ENCODE peak calls at places on chromosomes 16 and 17, in five cellular contexts. X is ovary, J is A549, Z is stomach, C is breast epithelium. Q is an unnamed sample.

GRCh38 chr16:81623365-81624102 is 155.6 kb upstream of the PLCG2 start:
- DNase-seq in X (no peak), J (peak; percentile 73), Z (peak; percentile 57), C (no peak), Q (no peak)

GRCh38 chr16:8751481-8752311 is 45.7 kb downstream of the TMEM186 start:
- DNase-seq in X (no peak), J (peak; percentile 55), Z (no peak), C (no peak), Q (no peak)

GRCh38 chr16:53446090-53446489 is 11.8 kb downstream of the RBL2 start:
- DNase-seq in X (no peak), J (no peak), Z (no peak), C (no peak), Q (no peak)

GRCh38 chr17:44931376-44931775 is 16.1 kb upstream of the GFAP start:
- DNase-seq in X (no peak), J (no peak), Z (no peak), C (no peak), Q (peak; percentile 38)

GRCh38 chr16:74939688-74940087 is 45.2 kb downstream of the WDR59 start:
- DNase-seq in X (no peak), J (no peak), Z (no peak), C (no peak), Q (no peak)

GRCh38 chr16:66908116-66908515 is 10.6 kb downstream of the CDH16 start:
- DNase-seq in X (no peak), J (no peak), Z (no peak), C (no peak), Q (no peak)

GRCh38 chr17:9839433-9839832 is 13.7 kb downstream of the GLP2R start:
- DNase-seq in X (no peak), J (peak; percentile 58), Z (no peak), C (no peak), Q (no peak)

GRCh38 chr17:77076046-77076882 is 64.5 kb upstream of the SEC14L1 start:
- DNase-seq in X (no peak), J (no peak), Z (no peak), C (no peak), Q (no peak)

GRCh38 chr16:31331141-31331764 is 23.7 kb upstream of the ITGAX start:
- DNase-seq in X (no peak), J (no peak), Z (no peak), C (no peak), Q (no peak)

GRCh38 chr17:32275060-32276042 is 9.7 kb downstream of the RHBDL3 start:
- DNase-seq in X (no peak), J (peak; percentile 89), Z (no peak), C (no peak), Q (peak; percentile 72)

GRCh38 chr16:75281826-75282225 is 30.4 kb upstream of the BCAR1 start:
- DNase-seq in X (no peak), J (no peak), Z (no peak), C (no peak), Q (no peak)

GRCh38 chr16:10949424-10949970 is 5.1 kb downstream of the CLEC16A start:
- DNase-seq in X (no peak), J (no peak), Z (no peak), C (no peak), Q (no peak)

GRCh38 chr16:81861503-81861902 is 82.4 kb downstream of the PLCG2 start:
- DNase-seq in X (no peak), J (no peak), Z (no peak), C (no peak), Q (no peak)

GRCh38 chr17:55527520-55528118 is 16.4 kb upstream of the SMIM36 start:
- DNase-seq in X (peak; percentile 52), J (peak; percentile 50), Z (no peak), C (no peak), Q (peak; percentile 30)

GRCh38 chr16:11424118-11424460 is 78.8 kb downstream of the RMI2 start:
- DNase-seq in X (no peak), J (no peak), Z (no peak), C (no peak), Q (no peak)

GRCh38 chr16:3810818-3811217 is 69.7 kb downstream of the CREBBP start:
- DNase-seq in X (no peak), J (no peak), Z (no peak), C (no peak), Q (no peak)

GRCh38 chr17:4673986-4674770 is 29.8 kb downstream of the PELP1 start:
- DNase-seq in X (no peak), J (no peak), Z (no peak), C (no peak), Q (no peak)

GRCh38 chr16:50121721-50122445 is 31.2 kb upstream of the TENT4B start:
- DNase-seq in X (no peak), J (no peak), Z (no peak), C (no peak), Q (no peak)

GRCh38 chr17:70808596-70808995 is 639.3 kb downstream of the KCNJ2 start:
- DNase-seq in X (no peak), J (peak; percentile 3), Z (no peak), C (no peak), Q (no peak)
- TF ChIP-seq CTCF in X (no peak), J (no peak), Z (no peak), C (no peak), Q (no peak)

GRCh38 chr17:82846061-82846691 is 6.4 kb upstream of the ZNF750 start:
- DNase-seq in X (peak; percentile 20), J (no peak), Z (no peak), C (no peak), Q (no peak)

GRCh38 chr17:82843904-82844640 is 4.2 kb upstream of the ZNF750 start:
- DNase-seq in X (no peak), J (no peak), Z (no peak), C (no peak), Q (peak; percentile 8)

GRCh38 chr17:82845163-82845807 is 5.5 kb upstream of the ZNF750 start:
- DNase-seq in X (no peak), J (no peak), Z (no peak), C (no peak), Q (no peak)

GRCh38 chr17:82841921-82842596 is 2.2 kb upstream of the ZNF750 start:
- DNase-seq in X (peak; percentile 11), J (no peak), Z (no peak), C (no peak), Q (no peak)

DNA sequence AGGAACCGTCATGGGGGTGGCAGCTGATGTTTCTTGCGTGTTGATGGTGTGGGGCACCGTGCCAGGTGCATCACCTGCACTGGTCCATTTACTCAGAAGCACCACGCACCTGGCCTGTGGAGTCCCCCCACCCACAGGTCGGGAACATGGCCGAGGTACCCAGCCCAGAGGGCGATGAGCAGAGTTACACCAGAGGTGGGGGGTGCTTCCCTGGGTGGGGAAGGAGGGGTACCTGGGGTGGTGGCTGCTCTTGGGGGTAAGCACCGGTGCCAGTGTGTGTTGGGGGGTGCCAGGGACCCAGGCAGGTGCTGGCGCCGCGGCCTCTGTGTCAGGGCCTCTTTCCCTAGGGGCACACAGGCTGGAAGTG is 5.0 kb upstream of the ZNF750 start:
- DNase-seq in X (no peak), J (no peak), Z (no peak), C (no peak), Q (no peak)
- H3K4me3 ChIP-seq in X (no peak overlapping the region), J (no peak overlapping the region), Z (no peak overlapping the region), C (no peak overlapping the region), Q (no peak overlapping the region)

DNA sequence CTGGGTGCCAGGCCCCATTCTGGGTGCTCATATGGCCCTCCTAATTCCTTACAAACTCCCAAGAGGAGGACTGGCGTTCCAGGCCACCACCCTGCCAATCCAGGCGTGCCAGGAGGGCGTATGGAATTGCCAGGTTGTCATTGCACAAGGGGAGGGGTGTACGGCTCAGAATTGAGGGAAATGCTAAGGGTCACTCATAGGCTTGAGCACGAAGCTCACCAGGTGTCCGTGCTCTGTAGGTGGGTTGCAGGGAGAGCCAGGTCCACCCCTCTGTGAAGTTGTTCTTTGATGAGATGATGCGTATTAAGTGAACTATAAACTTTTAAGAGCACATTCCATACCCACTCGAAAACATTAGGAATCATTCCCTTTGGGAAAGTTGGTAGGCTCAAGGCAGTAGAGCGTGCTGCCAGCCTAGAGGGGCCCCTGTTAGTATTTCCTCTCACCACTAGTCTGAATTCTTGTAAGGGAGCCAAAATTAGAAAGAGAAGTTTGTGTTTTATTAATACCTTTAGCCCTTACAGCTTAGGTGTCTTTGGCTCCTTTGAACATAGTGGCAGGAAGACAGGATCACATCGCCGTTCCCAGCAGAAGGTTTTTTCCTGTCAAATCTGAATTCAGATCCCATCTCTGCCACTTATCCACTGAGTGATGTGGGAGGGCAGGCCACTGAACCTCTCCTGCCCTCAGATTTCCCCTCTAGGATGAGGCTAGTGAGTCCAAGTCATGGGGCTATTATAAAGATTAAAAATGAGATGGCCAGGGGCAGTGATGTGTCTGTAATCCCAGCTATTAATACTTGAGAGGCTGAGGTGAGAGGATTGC is 38.7 kb upstream of the NFAT5 start:
- DNase-seq in X (no peak), J (no peak), Z (no peak), C (no peak), Q (no peak)
- TF ChIP-seq CTCF in X (no peak), J (no peak), Z (no peak), C (no peak), Q (no peak)

DNA sequence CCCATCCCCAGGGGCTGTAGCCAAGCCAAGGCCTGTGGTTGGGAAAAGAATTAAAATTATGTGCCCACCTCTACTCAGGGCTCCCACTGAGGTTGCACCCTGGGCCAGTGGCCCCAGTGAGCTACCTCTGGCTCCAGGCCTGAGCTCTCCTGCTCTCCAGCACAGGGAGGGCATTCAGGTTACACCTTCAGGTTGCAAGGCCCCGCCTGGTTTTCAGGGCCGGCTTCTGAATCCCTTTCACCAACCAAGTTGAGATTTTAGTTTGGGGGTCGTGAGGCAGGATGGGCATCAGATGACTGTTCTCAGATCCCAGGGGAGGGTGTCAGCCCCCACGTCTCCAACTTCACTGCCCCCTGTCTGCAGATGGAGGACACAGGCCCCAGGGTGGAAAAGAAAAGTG is 8.0 kb upstream of the KATNB1 start:
- DNase-seq in X (no peak), J (no peak), Z (no peak), C (no peak), Q (no peak)
- H3K4me3 ChIP-seq in X (no peak overlapping the region), J (no peak overlapping the region), Z (no peak overlapping the region), C (no peak overlapping the region), Q (no peak overlapping the region)

GRCh38 chr17:56786989-56787482 is 46.7 kb downstream of the C17orf67 start:
- DNase-seq in X (no peak), J (peak; percentile 27), Z (no peak), C (peak; percentile 57), Q (no peak)
- TF ChIP-seq CTCF in X (no peak), J (no peak), Z (no peak), C (no peak), Q (no peak)

GRCh38 chr16:87603684-87604571 is 1.6 kb downstream of the JPH3 start:
- DNase-seq in X (no peak), J (no peak), Z (no peak), C (no peak), Q (no peak)
- H3K4me3 ChIP-seq in X (no peak overlapping the region), J (peak overlapping the region; percentile 55), Z (peak overlapping the region; percentile 27), C (no peak overlapping the region), Q (no peak overlapping the region)

GRCh38 chr17:42819939-42820535 is 4.0 kb downstream of the BECN1 start:
- DNase-seq in X (no peak), J (peak; percentile 85), Z (peak; percentile 71), C (no peak), Q (no peak)
- TF ChIP-seq CTCF in X (no peak), J (peak; percentile 82), Z (peak; percentile 58), C (peak; percentile 29), Q (peak; percentile 47)